ENCODE peak calls at places on chromosomes 13 and 19, in four cellular contexts. Q is neural crest cell, D is NB4, E is lung. A is an unnamed sample.

GRCh38 chr13:52921194-52921593 is 72.8 kb upstream of the PCDH8 start:
- DNase-seq in Q (no peak), D (peak; percentile 61), E (no peak), A (no peak)

GRCh38 chr13:112172017-112172416 is 105.1 kb downstream of the SOX1 start:
- DNase-seq in Q (no peak), D (no peak), E (no peak), A (no peak)

GRCh38 chr19:18388328-18389094 is 2.6 kb downstream of the GDF15 start:
- DNase-seq in Q (peak; percentile 90), D (peak; percentile 81), E (peak; percentile 85), A (no peak)

GRCh38 chr13:28820099-28821051 is at the start of gene MTUS2:
- DNase-seq in Q (peak; percentile 11), D (no peak), E (no peak), A (no peak)

GRCh38 chr13:39956036-39956435 is 300.6 kb downstream of the COG6 start:
- DNase-seq in Q (no peak), D (no peak), E (no peak), A (no peak)

GRCh38 chr13:110303644-110304043 is 3.3 kb downstream of the COL4A1 start:
- DNase-seq in Q (no peak), D (no peak), E (no peak), A (no peak)

GRCh38 chr13:36418022-36418805 is 14.1 kb upstream of the CCNA1 start:
- DNase-seq in Q (no peak), D (peak; percentile 97), E (no peak), A (no peak)

GRCh38 chr19:6048348-6048747 is 62.0 kb downstream of the RFX2 start:
- DNase-seq in Q (no peak), D (no peak), E (peak; percentile 27), A (no peak)

GRCh38 chr19:34507414-34508067 is 26.0 kb downstream of the WTIP start:
- DNase-seq in Q (no peak), D (no peak), E (no peak), A (no peak)

GRCh38 chr13:20721454-20722357 is 18.2 kb downstream of the IL17D start:
- DNase-seq in Q (no peak), D (no peak), E (peak; percentile 42), A (no peak)

GRCh38 chr13:39407138-39407537 is 195.9 kb downstream of the LHFPL6 start:
- DNase-seq in Q (no peak), D (no peak), E (no peak), A (no peak)

GRCh38 chr19:46073268-46073922 is 32.6 kb upstream of the IGFL4 start:
- DNase-seq in Q (no peak), D (no peak), E (no peak), A (no peak)

GRCh38 chr13:109818891-109819290 is 32.5 kb upstream of the IRS2 start:
- DNase-seq in Q (no peak), D (no peak), E (no peak), A (no peak)

GRCh38 chr19:4369888-4370260 is 26.5 kb downstream of the MPND start:
- DNase-seq in Q (peak; percentile 36), D (no peak), E (no peak), A (no peak)

GRCh38 chr13:32538234-32538620 is 368 bp downstream of the N4BP2L2 start:
- DNase-seq in Q (peak; percentile 14), D (no peak), E (peak; percentile 53), A (no peak)

DNA sequence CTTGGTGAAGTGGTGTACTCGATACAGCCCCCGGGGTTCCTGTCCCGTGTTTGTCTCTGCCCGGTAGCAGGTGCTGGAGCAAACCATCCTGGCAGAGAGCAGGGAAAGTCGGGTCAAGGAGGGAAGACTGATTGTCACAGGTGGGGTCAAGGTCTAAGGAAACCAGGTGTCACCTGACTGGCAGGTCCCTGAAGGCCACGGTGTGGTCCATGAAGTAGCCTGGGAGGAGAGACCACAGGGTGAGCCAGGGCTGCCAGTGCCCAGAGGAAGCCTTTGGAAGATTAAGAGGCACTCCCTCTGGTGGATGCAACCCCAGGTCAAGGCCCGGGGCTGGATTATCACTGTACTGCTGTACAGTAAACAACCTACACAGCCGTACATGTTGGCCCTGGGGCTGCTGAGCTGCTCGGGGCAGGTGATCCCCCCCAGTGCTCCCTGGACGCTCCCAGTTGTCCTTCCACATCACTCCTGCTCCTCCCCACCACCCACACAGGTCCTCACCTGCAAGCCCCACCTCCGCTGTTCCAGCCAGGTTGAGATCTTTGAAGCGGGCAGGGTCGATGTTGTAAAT is 6.0 kb upstream of the CCER2 start:
- DNase-seq in Q (no peak), D (no peak), E (no peak), A (no peak)
- TF ChIP-seq CTCF in Q (peak; percentile 17), D (no peak), E (no peak), A (peak; percentile 4)

GRCh38 chr13:68173111-68173510 is 943.0 kb upstream of the PCDH9 start:
- DNase-seq in Q (no peak), D (no peak), E (no peak), A (no peak)
- TF ChIP-seq CTCF in Q (no peak), D (no peak), E (no peak), A (no peak)

GRCh38 chr19:47609885-47610545 is 1.1 kb downstream of the BICRA start:
- DNase-seq in Q (peak; percentile 57), D (peak; percentile 87), E (peak; percentile 46), A (no peak)

GRCh38 chr19:47608908-47609879 is at the start of gene BICRA:
- DNase-seq in Q (peak; percentile 72), D (peak; percentile 98), E (peak; percentile 80), A (no peak)

GRCh38 chr19:47607564-47608073 is 1.3 kb upstream of the BICRA start:
- DNase-seq in Q (no peak), D (no peak), E (no peak), A (no peak)

GRCh38 chr19:47610546-47610894 is 1.6 kb downstream of the BICRA start:
- DNase-seq in Q (no peak), D (no peak), E (no peak), A (no peak)

DNA sequence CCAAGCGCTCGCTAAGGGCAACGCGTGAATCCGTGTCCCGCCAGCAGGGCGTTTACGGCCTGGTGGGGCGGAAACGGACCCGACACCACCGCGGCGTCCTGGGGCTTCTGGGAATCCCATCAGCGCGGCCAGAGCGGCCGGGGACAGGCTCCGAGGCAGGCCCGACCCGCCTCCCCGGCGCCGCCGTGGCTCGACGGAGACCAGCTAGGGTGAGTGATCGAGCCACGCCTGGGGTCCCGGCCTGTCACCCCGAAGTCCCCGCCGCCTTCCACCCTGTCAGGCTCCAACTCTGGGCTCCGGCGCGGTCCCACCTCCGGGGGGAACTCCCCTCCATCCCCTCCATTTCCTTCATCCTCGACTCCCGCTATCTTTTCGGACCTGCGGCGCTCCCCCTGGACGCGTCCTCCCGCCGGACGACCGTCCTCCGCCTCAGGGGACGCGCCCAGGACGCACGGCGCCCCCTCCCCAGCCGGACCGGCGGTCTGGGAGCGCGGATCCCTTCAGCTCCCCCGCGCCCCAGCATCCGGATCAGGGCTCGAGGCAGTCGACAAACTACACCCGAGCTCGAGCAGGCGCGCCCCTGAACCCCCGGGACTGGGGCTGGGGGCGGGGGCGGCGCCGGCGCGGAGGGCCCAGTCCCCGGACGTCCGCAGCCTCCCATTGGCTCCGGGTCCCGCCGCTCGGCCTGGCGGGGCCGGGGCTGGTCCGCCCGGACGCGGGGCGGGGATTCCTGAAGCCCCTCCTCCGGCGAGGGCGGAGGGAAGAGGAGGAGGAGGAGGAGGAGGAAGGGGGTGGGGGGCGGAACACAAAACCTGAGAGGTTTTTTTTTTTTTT is 643 bp upstream of the BICRA start:
- DNase-seq in Q (peak; percentile 93), D (peak; percentile 100), E (peak; percentile 93), A (no peak)
- TF ChIP-seq CTCF in Q (peak; percentile 56), D (peak; percentile 29), E (no peak), A (no peak)

GRCh38 chr13:102561933-102562332 is 34.9 kb upstream of the TPP2 start:
- DNase-seq in Q (no peak), D (no peak), E (no peak), A (no peak)

GRCh38 chr13:102550507-102550906 is 46.3 kb upstream of the TPP2 start:
- DNase-seq in Q (no peak), D (no peak), E (no peak), A (no peak)

GRCh38 chr13:102556806-102557205 is 40.0 kb upstream of the TPP2 start:
- DNase-seq in Q (no peak), D (no peak), E (no peak), A (no peak)

GRCh38 chr13:102558029-102558428 is 38.8 kb upstream of the TPP2 start:
- DNase-seq in Q (no peak), D (no peak), E (no peak), A (no peak)

DNA sequence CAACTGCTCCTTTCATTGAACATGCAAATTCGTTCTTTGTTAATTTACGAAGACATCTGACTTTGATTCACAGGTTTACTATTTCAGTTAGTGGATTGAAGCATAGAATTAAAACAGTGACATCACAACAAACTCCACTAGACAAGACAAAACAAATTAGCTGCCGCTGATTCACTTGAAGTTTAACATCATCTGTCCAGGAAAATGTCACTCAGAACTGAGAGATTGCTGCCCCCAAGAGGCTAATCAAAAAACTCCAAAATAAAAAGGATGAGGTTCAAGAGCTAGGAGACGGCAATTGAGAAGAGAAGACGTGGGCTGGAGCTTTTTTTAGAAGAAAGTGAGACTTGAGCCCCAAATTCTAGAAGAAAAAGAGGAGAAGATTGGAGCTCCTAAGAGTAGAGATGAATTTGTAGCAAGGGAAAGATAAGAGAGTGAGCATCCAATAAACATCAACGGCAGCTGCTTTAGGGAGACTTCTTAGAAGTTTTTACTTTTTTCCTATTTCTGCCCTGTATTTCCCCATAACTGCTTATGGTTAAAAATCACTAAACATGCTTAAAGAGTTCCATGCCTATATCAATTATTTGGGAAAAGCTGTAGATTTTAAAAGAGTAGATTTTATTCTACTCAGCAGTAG is 40.8 kb upstream of the TPP2 start:
- DNase-seq in Q (peak; percentile 20), D (peak; percentile 59), E (no peak), A (no peak)
- TF ChIP-seq CTCF in Q (peak; percentile 64), D (peak; percentile 27), E (no peak), A (peak; percentile 45)

GRCh38 chr19:22545751-22546150 is 88.4 kb upstream of the ZNF492 start:
- DNase-seq in Q (no peak), D (peak; percentile 81), E (no peak), A (no peak)
- TF ChIP-seq CTCF in Q (peak; percentile 34), D (peak; percentile 82), E (peak; percentile 15), A (peak; percentile 28)

GRCh38 chr19:1905071-1905862 is at the start of the genes ADAT3 and SCAMP4:
- DNase-seq in Q (peak; percentile 95), D (peak; percentile 97), E (peak; percentile 99), A (peak; percentile 97)
- TF ChIP-seq CTCF in Q (no peak), D (no peak), E (no peak), A (no peak)

GRCh38 chr19:16703677-16704076 is 16.0 kb upstream of the NWD1 start:
- DNase-seq in Q (no peak), D (no peak), E (no peak), A (no peak)
- TF ChIP-seq CTCF in Q (no peak), D (no peak), E (no peak), A (no peak)

DNA sequence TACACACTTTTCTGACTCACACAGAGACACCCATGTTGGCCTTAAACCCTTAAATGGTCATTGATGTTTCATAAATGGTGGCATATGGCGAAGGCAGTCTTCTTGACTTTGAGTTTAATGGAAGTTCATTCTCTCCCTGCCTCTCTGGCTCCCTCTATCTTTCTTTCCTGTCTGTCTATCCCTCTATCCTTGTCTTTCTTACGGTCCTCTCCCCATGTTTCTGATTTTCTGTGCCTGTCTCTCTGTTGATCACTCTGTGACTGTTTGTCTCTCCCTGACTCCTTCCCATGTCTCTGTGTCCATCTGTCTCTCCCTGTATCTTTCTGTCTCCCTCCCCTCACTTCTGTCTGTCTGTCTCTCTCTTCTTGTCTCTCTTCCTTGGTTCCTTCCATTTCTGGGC is 43.2 kb upstream of the SHKBP1 start:
- DNase-seq in Q (no peak), D (no peak), E (no peak), A (no peak)
- TF ChIP-seq CTCF in Q (no peak), D (peak; percentile 10), E (no peak), A (no peak)